ENCODE peak calls at places on chromosomes 5 and 9, in six cellular contexts. P is epithelial cell of esophagus, V is IMR-90, C is DND-41, T is PC-3, G is right lobe of liver. Y is an unnamed sample.

GRCh38 chr5:89584339-89584956 is 701.5 kb upstream of the MEF2C start:
- DNase-seq in P (peak), V (peak), C (no peak), T (peak), G (no peak), Y (peak)

GRCh38 chr5:81212211-81212687 is 20.9 kb upstream of the CKMT2 start:
- DNase-seq in P (no peak), V (no peak), C (no peak), T (no peak), G (no peak), Y (no peak)

GRCh38 chr5:15008911-15009310 is 137.3 kb upstream of the ANKH start:
- DNase-seq in P (no peak), V (peak), C (no peak), T (no peak), G (no peak), Y (peak)

GRCh38 chr9:36891341-36891811 is 142.7 kb downstream of the PAX5 start:
- DNase-seq in P (peak), V (no peak), C (no peak), T (no peak), G (no peak), Y (no peak)

GRCh38 chr5:138725153-138725884 is 27.9 kb upstream of the CTNNA1 start:
- DNase-seq in P (peak), V (peak), C (peak), T (peak), G (no peak), Y (peak)

GRCh38 chr5:172902497-172903472 is 56.4 kb upstream of the RPL26L1 start:
- DNase-seq in P (peak), V (peak), C (no peak), T (peak), G (peak), Y (peak)

GRCh38 chr5:122259995-122260394 is 52.0 kb upstream of the SNCAIP start:
- DNase-seq in P (peak), V (peak), C (no peak), T (peak), G (no peak), Y (peak)

GRCh38 chr5:103262422-103262871 is 3.9 kb downstream of the MACIR start:
- DNase-seq in P (no peak), V (peak), C (no peak), T (peak), G (no peak), Y (peak)

GRCh38 chr5:125198270-125198974 is 452.0 kb upstream of the ZNF608 start:
- DNase-seq in P (peak), V (peak), C (peak), T (no peak), G (peak), Y (peak)

GRCh38 chr5:13773652-13774051 is 170.8 kb downstream of the DNAH5 start:
- DNase-seq in P (no peak), V (no peak), C (no peak), T (no peak), G (no peak), Y (no peak)

GRCh38 chr5:87827561-87827960 is 414.8 kb upstream of the CCNH start:
- DNase-seq in P (no peak), V (no peak), C (no peak), T (no peak), G (no peak), Y (no peak)

GRCh38 chr9:35114113-35114847 is 1.4 kb downstream of the ATOSB start:
- DNase-seq in P (peak), V (peak), C (peak), T (peak), G (peak), Y (peak)

GRCh38 chr9:35115680-35116538 is at the start of gene ATOSB:
- DNase-seq in P (peak), V (peak), C (peak), T (peak), G (peak), Y (peak)

GRCh38 chr9:35114921-35115341 is 731 bp downstream of the ATOSB start:
- DNase-seq in P (peak), V (no peak), C (peak), T (peak), G (peak), Y (peak)

GRCh38 chr9:35116539-35116897 is 856 bp upstream of the ATOSB start:
- DNase-seq in P (peak), V (no peak), C (no peak), T (no peak), G (no peak), Y (no peak)

DNA sequence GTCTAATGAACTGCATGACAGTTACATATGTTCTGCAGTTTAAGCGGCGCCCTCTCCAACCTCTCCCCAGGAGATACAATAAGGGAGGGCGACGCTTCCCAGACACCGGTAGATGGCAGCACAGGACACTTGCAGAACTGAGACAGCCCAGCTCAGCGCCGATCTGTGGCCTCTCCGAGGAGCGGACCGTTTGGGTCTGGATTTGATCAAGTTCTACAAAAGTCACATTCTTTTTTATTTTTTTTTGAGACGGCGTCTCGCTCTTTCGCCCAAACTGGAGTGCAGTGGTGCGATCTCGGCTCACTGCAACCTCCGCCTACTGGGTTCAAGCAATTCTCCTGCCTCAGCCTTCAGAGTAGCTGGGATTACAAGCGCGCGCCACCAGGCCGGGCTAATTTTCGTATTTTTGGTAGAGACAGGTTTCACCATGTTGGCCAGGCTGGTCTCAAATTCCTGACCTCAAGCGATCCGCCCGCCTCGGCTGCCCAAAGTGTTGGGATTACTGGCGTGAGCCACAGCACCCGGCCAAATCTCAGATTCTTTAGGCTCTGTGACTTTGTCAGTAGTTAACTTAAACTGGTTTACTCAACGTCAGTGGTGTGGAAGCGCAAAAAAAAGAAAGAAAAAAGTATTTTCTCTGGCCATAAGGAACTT is 1.4 kb upstream of the ATOSB start:
- DNase-seq in P (peak), V (peak), C (peak), T (peak), G (peak), Y (peak)
- TF ChIP-seq CTCF in P (peak), V (peak), C (peak), T (peak), G (peak), Y (peak)

GRCh38 chr9:99224445-99224844 is 2.4 kb downstream of the SEC61B start:
- DNase-seq in P (no peak), V (no peak), C (no peak), T (no peak), G (no peak), Y (no peak)
- H3K4me3 ChIP-seq in P (no peak), V (no peak), C (no peak), T (no peak), G (no peak), Y (no peak)

DNA sequence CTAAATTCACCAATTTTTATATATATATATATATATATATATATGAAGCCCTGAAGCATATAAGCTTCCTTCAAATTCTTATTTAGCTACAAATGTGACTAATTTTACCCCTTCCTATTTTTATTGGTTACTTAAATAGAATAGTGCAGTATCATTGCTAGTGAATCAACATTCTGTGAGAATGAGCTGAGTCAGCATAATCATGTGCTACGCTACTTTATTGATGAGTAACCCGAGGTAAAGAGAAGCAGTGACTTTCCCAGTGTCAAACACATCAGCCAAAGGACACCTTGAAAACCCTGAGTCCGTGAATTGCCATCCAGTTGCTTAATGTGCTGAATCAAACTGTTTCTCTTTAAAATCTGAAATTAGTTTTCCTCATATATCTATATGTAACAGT is 546.2 kb downstream of the DMRTA1 start:
- DNase-seq in P (peak), V (no peak), C (no peak), T (peak), G (no peak), Y (no peak)
- TF ChIP-seq CTCF in P (no peak), V (no peak), C (no peak), T (no peak), G (no peak), Y (no peak)

GRCh38 chr9:135223831-135224230 is 136.4 kb downstream of the OLFM1 start:
- DNase-seq in P (no peak), V (no peak), C (no peak), T (no peak), G (peak), Y (no peak)

GRCh38 chr9:135225619-135226228 is 138.3 kb downstream of the OLFM1 start:
- DNase-seq in P (no peak), V (no peak), C (no peak), T (no peak), G (no peak), Y (no peak)

GRCh38 chr9:135222991-135223760 is 135.7 kb downstream of the OLFM1 start:
- DNase-seq in P (no peak), V (no peak), C (no peak), T (no peak), G (peak), Y (no peak)

GRCh38 chr9:135224921-135225541 is 137.6 kb downstream of the OLFM1 start:
- DNase-seq in P (no peak), V (no peak), C (no peak), T (no peak), G (peak), Y (no peak)

GRCh38 chr9:135224286-135224871 is 136.9 kb downstream of the OLFM1 start:
- DNase-seq in P (no peak), V (no peak), C (no peak), T (no peak), G (peak), Y (no peak)
- H3K4me3 ChIP-seq in P (no peak), V (no peak), C (no peak), T (no peak), G (no peak), Y (no peak)

GRCh38 chr9:71985070-71985956 is 73.9 kb downstream of the C9orf85 start:
- DNase-seq in P (peak), V (peak), C (no peak), T (peak), G (no peak), Y (no peak)
- TF ChIP-seq CTCF in P (peak), V (no peak), C (no peak), T (peak), G (no peak), Y (no peak)

DNA sequence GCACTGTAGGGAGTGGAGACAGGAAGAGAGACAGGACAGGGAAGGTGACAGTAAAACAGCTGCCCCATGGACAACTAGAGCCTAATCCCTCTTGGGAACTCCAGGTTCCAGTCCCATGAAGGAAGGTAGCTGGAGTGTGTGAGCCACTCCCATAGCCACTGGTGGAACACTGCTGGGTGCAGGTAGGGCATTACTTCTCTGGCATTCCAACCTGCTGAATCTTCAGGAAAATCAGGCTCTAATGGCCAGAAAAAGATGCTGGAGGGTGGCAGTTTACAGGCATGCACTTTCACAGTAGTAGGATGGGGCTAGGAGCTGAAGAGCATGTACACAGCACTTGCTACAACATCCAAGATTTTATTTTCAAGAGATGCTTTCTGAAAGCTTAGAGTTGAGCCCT is 259.4 kb downstream of the AUH start:
- DNase-seq in P (peak), V (no peak), C (no peak), T (no peak), G (no peak), Y (no peak)
- H3K4me3 ChIP-seq in P (no peak), V (no peak), C (no peak), T (no peak), G (no peak), Y (no peak)

DNA sequence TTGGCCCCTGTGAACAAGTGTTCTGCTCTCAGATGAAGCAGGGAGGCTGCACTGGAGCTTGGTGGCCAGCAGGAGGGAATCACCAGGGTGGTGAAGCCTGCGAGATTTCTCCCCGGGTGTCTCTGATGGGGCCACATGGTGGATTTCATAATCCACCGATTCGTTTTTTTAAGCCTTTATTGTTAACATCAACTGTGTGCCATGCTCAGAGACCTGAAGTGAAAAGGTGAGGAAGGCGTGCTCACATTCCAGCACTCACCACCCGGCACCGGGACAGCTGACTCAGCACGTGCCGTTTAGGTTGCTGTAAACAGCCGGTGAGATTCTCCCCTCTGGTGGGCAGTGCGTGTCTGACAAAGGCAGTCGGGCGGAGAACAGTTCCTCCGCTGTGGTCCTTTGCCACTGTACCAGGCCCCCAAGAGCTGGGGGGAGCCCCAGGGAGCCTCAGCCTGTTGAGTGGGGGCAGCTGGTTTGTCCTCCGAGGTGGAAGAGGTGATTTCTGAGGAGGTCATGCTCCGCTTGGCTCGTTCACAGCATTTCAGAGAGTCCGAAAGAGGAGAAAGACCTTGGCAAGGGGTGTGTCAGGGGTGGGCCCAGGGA is 12.7 kb upstream of the AHRR start:
- DNase-seq in P (peak), V (peak), C (no peak), T (peak), G (no peak), Y (peak)
- TF ChIP-seq CTCF in P (peak), V (peak), C (no peak), T (peak), G (no peak), Y (peak)

DNA sequence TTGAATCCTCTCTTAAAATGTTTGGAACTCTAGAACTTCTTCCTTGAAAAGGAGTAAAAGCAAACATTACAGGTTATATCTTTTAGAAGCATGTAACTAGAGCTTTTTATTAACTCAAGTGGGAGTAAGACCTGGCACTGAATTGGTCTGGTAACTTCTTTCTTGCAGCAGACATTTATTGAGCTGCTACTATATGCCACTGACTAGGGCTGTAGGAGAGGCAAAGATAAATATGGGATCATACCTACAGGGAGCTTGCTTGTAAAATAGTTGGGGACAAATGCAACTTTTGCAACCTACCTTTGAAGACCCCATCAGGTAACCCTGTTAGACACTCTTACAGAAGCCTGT is 231.9 kb upstream of the TUT7 start:
- DNase-seq in P (no peak), V (no peak), C (no peak), T (no peak), G (no peak), Y (no peak)
- H3K4me3 ChIP-seq in P (no peak), V (peak), C (no peak), T (no peak), G (no peak), Y (no peak)